ENCODE peak calls at places on chromosomes 1 and 21, in nine cellular contexts. Q, I, D, S, B, W, R, J and N are unnamed samples.

GRCh38 chr1:23701996-23702395 is 10.4 kb downstream of the RPL11 start:
- DNase-seq in Q (no peak), I (no peak), D (peak; percentile 44), S (no peak), B (no peak), W (no peak), R (no peak), J (no peak), N (no peak)

GRCh38 chr1:200354243-200354642 is 55.6 kb downstream of the ZNF281 start:
- DNase-seq in Q (no peak), I (no peak), D (peak; percentile 69), S (no peak), B (no peak), W (no peak), R (no peak), J (no peak), N (no peak)

GRCh38 chr1:85569737-85570404 is 10.7 kb upstream of the CCN1 start:
- DNase-seq in Q (no peak), I (no peak), D (no peak), S (no peak), B (no peak), W (no peak), R (no peak), J (peak; percentile 23), N (no peak)

GRCh38 chr1:116721608-116722007 is 32.6 kb upstream of the CD2 start:
- DNase-seq in Q (no peak), I (no peak), D (no peak), S (no peak), B (no peak), W (no peak), R (no peak), J (no peak), N (no peak)

GRCh38 chr1:92940541-92940940 is 20.7 kb downstream of the DIPK1A start:
- DNase-seq in Q (no peak), I (no peak), D (no peak), S (no peak), B (no peak), W (no peak), R (no peak), J (peak; percentile 75), N (no peak)

GRCh38 chr1:88892146-88892877 is 945 bp upstream of the GTF2B start:
- DNase-seq in Q (no peak), I (no peak), D (peak; percentile 89), S (peak; percentile 76), B (peak; percentile 95), W (peak; percentile 97), R (no peak), J (peak; percentile 56), N (no peak)

GRCh38 chr1:7300893-7301292 is 470.2 kb upstream of the VAMP3 start:
- DNase-seq in Q (peak; percentile 43), I (no peak), D (no peak), S (no peak), B (peak; percentile 93), W (peak; percentile 58), R (no peak), J (peak; percentile 98), N (no peak)

GRCh38 chr1:67919714-67920113 is 86.4 kb upstream of the GNG12 start:
- DNase-seq in Q (no peak), I (no peak), D (no peak), S (no peak), B (no peak), W (no peak), R (no peak), J (no peak), N (no peak)

GRCh38 chr1:9229549-9229948 is 5.0 kb upstream of the H6PD start:
- DNase-seq in Q (no peak), I (no peak), D (no peak), S (no peak), B (no peak), W (no peak), R (no peak), J (no peak), N (no peak)

GRCh38 chr21:15028186-15028585 is 36.6 kb downstream of the NRIP1 start:
- DNase-seq in Q (no peak), I (no peak), D (no peak), S (no peak), B (no peak), W (no peak), R (no peak), J (no peak), N (no peak)

GRCh38 chr1:230807029-230807428 is 59.8 kb downstream of the CAPN9 start:
- DNase-seq in Q (no peak), I (no peak), D (no peak), S (peak; percentile 91), B (no peak), W (no peak), R (no peak), J (no peak), N (no peak)

GRCh38 chr1:116724765-116725375 is 29.4 kb upstream of the CD2 start:
- DNase-seq in Q (peak; percentile 75), I (no peak), D (peak; percentile 64), S (peak; percentile 76), B (peak; percentile 58), W (peak; percentile 51), R (no peak), J (peak; percentile 52), N (peak; percentile 69)

GRCh38 chr1:182614796-182615451 is 10.7 kb upstream of the RGS16 start:
- DNase-seq in Q (peak; percentile 72), I (peak; percentile 73), D (peak; percentile 92), S (peak; percentile 72), B (peak; percentile 42), W (no peak), R (peak; percentile 72), J (peak; percentile 79), N (peak; percentile 76)

DNA sequence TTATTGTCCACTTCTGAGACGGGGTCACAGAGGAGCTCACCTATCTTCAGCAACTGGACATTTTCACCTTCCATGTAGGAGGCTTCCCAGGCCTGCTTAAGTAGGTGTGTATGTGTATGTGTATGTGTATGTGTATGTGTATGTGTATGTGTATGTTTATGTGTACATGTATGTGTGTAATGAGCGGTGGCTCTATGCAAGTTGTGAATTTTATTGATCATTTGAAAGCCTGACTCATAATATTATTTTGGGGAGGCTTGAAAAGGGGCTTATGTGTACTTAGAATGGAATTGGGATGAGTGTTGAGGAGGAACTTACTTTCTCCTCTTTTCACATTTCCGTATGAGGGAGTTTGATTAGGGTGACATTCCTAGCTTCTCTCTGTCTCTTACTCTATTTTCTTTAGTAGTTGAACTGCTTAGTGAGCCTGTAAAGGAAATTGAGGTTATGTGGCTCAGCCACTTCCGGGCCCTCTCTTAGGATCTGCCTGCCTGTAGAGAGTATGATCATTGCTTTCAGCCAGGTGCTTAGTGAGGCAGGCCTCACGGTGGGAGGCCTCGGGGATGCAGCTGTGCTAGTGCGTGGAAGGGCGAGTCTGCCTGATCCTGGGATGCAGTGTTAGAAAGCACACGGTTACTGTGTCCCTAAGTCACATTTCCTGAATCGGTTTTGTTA is 61.0 kb downstream of the IER5 start:
- DNase-seq in Q (peak; percentile 67), I (no peak), D (peak; percentile 85), S (no peak), B (no peak), W (no peak), R (no peak), J (no peak), N (peak; percentile 43)
- TF ChIP-seq POLR2A in Q (no peak), I (no peak), D (no peak), S (no peak), B (no peak), W (no peak), R (no peak), J (no peak), N (no peak)

GRCh38 chr1:160710531-160711252 is 930 bp downstream of the CD48 start:
- DNase-seq in Q (no peak), I (no peak), D (no peak), S (no peak), B (no peak), W (no peak), R (no peak), J (no peak), N (no peak)
- TF ChIP-seq POLR2A in Q (no peak), I (no peak), D (no peak), S (no peak), B (no peak), W (no peak), R (no peak), J (no peak), N (no peak)

GRCh38 chr1:10824821-10825540 is 28.5 kb upstream of the CASZ1 start:
- DNase-seq in Q (no peak), I (no peak), D (no peak), S (no peak), B (peak; percentile 27), W (no peak), R (no peak), J (peak; percentile 77), N (peak; percentile 58)
- TF ChIP-seq POLR2A in Q (no peak), I (no peak), D (no peak), S (no peak), B (no peak), W (no peak), R (no peak), J (no peak), N (no peak)

GRCh38 chr1:225428879-225429455 is 1.1 kb upstream of the LBR start:
- DNase-seq in Q (no peak), I (no peak), D (peak; percentile 89), S (no peak), B (no peak), W (no peak), R (no peak), J (no peak), N (no peak)

GRCh38 chr1:225430301-225430700 is 2.5 kb upstream of the LBR start:
- DNase-seq in Q (no peak), I (no peak), D (no peak), S (no peak), B (no peak), W (no peak), R (no peak), J (no peak), N (no peak)

GRCh38 chr1:225426395-225427248 is 1.2 kb downstream of the LBR start:
- DNase-seq in Q (peak; percentile 53), I (peak; percentile 68), D (peak; percentile 70), S (no peak), B (peak; percentile 30), W (no peak), R (no peak), J (peak; percentile 27), N (no peak)

GRCh38 chr1:225427249-225428065 is at the start of gene LBR:
- DNase-seq in Q (peak; percentile 41), I (no peak), D (no peak), S (no peak), B (no peak), W (no peak), R (no peak), J (peak; percentile 16), N (peak; percentile 44)

DNA sequence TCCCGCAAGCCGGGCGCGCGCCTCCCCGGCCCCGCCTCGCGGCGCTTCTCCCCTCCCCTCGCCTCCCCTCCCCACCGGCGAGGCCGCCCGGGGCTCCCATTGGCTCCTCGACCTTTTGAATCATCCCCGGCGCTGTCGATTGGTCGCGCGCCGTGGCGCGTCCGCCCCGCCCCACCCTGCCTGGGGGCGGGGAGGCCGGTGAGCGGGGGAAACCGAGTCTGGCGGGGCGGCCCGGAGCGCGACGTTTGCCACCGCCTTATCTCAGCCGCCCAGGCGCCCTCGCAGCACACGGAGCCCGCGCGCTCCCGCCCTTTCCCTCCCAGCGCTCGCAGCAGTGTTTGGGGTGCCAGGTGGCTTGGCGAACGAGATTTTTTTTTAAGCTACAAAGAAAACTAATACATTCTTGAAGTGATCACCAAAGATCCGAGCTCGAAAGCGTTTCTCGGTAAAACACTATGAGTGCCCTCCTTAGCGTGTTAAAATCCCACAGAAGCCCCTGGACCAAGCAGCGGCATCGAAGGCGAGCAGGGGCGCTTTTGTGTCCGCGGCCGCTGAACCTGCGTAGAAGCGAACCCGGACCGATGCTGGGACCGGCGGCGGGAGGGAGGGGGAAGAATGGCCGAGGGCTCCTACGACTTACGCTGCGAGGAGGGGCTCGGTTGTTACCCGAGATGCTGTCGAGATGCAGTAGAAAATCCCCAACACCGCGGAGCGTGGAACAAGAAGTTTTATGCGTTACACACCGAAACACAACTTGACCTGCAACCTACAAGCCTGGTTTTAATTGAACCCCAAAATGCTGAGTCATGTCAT is 434 bp upstream of the LBR start:
- DNase-seq in Q (peak; percentile 95), I (peak; percentile 96), D (peak; percentile 94), S (peak; percentile 92), B (peak; percentile 90), W (peak; percentile 83), R (peak; percentile 82), J (peak; percentile 85), N (peak; percentile 95)
- TF ChIP-seq POLR2A in Q (peak; percentile 90), I (peak; percentile 88), D (peak; percentile 22), S (peak; percentile 60), B (peak; percentile 71), W (peak; percentile 66), R (peak; percentile 33), J (no peak), N (no peak)